ENCODE peak calls at places on chromosomes 7 and 10, in eight cellular contexts. G is psoas muscle, H is cardiac muscle cell, X is PC-9, Z is heart right ventricle, S is mucosa of descending colon, L is Peyer's patch, Q is stomach. M is an unnamed sample.

GRCh38 chr7:35785250-35785649 is 15.6 kb upstream of the SEPTIN7 start:
- DNase-seq in Q (no peak), Z (no peak), L (no peak), S (no peak), G (no peak), H (no peak), X (no peak), M (no peak)

GRCh38 chr10:13099144-13099665 is 758 bp upstream of the OPTN start:
- DNase-seq in L (peak; percentile 47), H (peak; percentile 70), X (peak; percentile 37), G (peak; percentile 31), S (peak; percentile 72), Q (no peak), Z (peak; percentile 46), M (peak; percentile 77)

GRCh38 chr7:31370610-31371009 is 30.1 kb upstream of the NEUROD6 start:
- DNase-seq in H (no peak), X (no peak), Z (no peak), L (no peak), Q (no peak), S (no peak), G (no peak), M (no peak)

GRCh38 chr10:127855584-127855881 is 37.2 kb downstream of the CLRN3 start:
- DNase-seq in S (no peak), H (no peak), Q (no peak), G (no peak), Z (no peak), L (no peak), X (no peak), M (no peak)

GRCh38 chr7:26151953-26152781 is at the start of gene NFE2L3:
- DNase-seq in X (peak; percentile 69), Q (peak; percentile 90), L (peak; percentile 87), G (peak; percentile 68), S (peak; percentile 94), H (peak; percentile 82), Z (peak; percentile 36), M (peak; percentile 69)

GRCh38 chr10:75544381-75544780 is 113.0 kb downstream of the LRMDA start:
- DNase-seq in Q (no peak), X (no peak), H (peak; percentile 35), G (no peak), S (no peak), L (no peak), Z (no peak), M (no peak)

GRCh38 chr7:50363327-50364060 is 59.0 kb downstream of the IKZF1 start:
- DNase-seq in Z (no peak), G (no peak), Q (no peak), L (no peak), H (no peak), X (no peak), S (no peak), M (no peak)

GRCh38 chr7:31029251-31029650 is 22.9 kb upstream of the ADCYAP1R1 start:
- DNase-seq in L (no peak), H (no peak), Z (no peak), Q (no peak), X (no peak), S (no peak), G (no peak), M (no peak)

GRCh38 chr7:123351506-123352225 is 151.9 kb upstream of the SLC13A1 start:
- DNase-seq in Q (no peak), G (no peak), Z (no peak), S (no peak), L (no peak), X (no peak), H (peak; percentile 10), M (no peak)

GRCh38 chr7:148296994-148297644 is 293.4 kb upstream of the C7orf33 start:
- DNase-seq in G (no peak), L (no peak), X (no peak), Z (no peak), S (no peak), H (no peak), Q (no peak), M (no peak)

GRCh38 chr10:51832652-51833383 is 133.4 kb upstream of the CSTF2T start:
- DNase-seq in L (no peak), Z (no peak), S (no peak), H (peak; percentile 84), X (peak; percentile 78), Q (no peak), G (no peak), M (no peak)

GRCh38 chr7:85583225-85583672 is 396.4 kb upstream of the SEMA3D start:
- DNase-seq in Q (no peak), G (no peak), L (no peak), Z (no peak), S (no peak), H (no peak), X (no peak), M (no peak)

GRCh38 chr7:957418-958220 is 3.1 kb upstream of the ADAP1 start:
- DNase-seq in L (no peak), S (no peak), Q (no peak), H (peak; percentile 34), G (peak; percentile 40), X (no peak), Z (no peak), M (peak; percentile 80)

GRCh38 chr10:22022257-22023051 is 18.9 kb upstream of the DNAJC1 start:
- DNase-seq in Z (peak; percentile 81), G (peak; percentile 23), S (peak; percentile 28), L (peak; percentile 69), Q (no peak), H (peak; percentile 93), X (no peak), M (no peak)

GRCh38 chr7:87831127-87831526 is 45.0 kb downstream of the SLC25A40 start:
- DNase-seq in G (no peak), X (no peak), Z (no peak), Q (no peak), H (no peak), L (no peak), S (no peak), M (no peak)

GRCh38 chr10:89392974-89393373 is 551 bp downstream of the IFIT1 start:
- DNase-seq in G (no peak), H (peak; percentile 90), S (peak; percentile 26), Q (no peak), Z (no peak), L (no peak), X (no peak), M (peak; percentile 81)

DNA sequence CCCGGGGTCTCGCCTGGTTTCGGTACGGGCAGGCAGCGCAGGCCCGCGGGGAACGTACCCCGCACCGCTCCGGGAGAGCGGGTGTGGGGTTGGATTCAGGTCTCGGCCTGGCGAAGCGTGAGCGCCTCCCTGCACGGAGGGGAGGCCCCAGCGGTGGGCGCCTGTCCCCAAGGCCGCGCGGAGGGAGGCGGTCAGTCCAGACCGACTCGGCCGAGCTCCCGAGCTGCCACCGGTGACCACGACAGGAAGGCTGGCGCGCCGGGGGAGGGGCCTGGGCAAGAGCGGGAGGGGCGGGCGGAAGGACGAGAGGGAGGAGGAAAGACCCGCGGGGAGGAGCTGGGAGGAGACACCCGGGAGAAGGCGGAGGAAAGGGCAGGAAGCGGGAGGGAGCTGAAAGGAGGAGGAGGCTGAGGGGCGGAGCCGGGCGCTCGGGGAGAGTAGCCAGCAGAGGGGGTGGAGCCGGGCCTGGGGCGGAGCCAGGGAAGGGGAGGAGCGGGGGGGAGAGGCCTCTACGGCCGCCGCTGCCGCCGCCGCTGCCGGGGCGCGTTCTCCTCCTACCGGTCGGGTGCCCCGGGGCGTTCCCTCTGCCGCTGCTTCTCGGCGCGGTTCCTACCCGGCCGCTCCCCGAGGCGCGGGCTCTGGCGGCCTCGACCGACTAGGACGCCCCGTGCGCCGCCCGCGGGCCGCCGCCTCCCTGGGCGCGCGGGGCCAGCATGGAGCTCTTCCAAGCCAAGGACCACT is at the start of gene INPP5F:
- DNase-seq in L (peak; percentile 99), S (peak; percentile 100), H (peak; percentile 99), Q (peak; percentile 99), G (peak; percentile 99), Z (peak; percentile 100), X (peak; percentile 79), M (peak; percentile 100)
- TF ChIP-seq CTCF in L (peak; percentile 44), S (peak; percentile 30), H (peak; percentile 10), Q (no peak), G (peak; percentile 36), Z (peak; percentile 34), X (no peak), M (no peak)

GRCh38 chr10:110175406-110175805 is 32.0 kb upstream of the MXI1 start:
- DNase-seq in H (peak; percentile 35), X (no peak), Z (peak; percentile 23), Q (peak; percentile 40), S (no peak), G (no peak), L (no peak), M (no peak)

GRCh38 chr10:110176122-110176521 is 31.3 kb upstream of the MXI1 start:
- DNase-seq in L (no peak), S (no peak), H (no peak), G (no peak), Q (no peak), Z (peak; percentile 34), X (no peak), M (no peak)

GRCh38 chr10:110179220-110179619 is 28.2 kb upstream of the MXI1 start:
- DNase-seq in G (no peak), Z (no peak), Q (no peak), H (no peak), L (no peak), S (no peak), X (no peak), M (no peak)

GRCh38 chr10:110174201-110174600 is 33.2 kb upstream of the MXI1 start:
- DNase-seq in Q (no peak), X (no peak), H (no peak), L (no peak), S (no peak), G (no peak), Z (no peak), M (no peak)

DNA sequence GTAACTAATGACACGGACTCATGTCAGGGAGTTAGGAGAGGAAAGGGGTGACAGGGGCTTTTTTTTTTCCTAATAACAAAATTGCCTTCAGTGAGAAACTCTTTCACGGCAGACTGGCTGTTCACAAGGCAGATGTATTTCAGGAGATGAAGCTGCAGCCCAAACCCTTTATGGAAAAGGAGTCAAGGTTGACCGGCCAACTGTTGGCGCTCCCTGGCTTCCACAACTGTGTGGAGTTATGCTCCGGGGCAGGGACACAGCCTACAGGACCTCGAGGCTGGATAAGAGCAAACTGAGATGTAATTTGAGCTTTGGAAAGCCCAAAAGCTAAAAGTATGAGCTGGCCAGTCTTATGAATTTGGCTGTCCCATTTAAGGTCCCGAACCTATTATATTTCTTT is 30.8 kb upstream of the MXI1 start:
- DNase-seq in Q (no peak), Z (peak; percentile 22), X (no peak), H (no peak), S (no peak), G (no peak), L (no peak), M (no peak)
- H3K4me3 ChIP-seq in Q (no peak overlapping the region), Z (peak overlapping the region; percentile 26), X (no peak overlapping the region), H (no peak overlapping the region), S (no peak overlapping the region), G (peak overlapping the region; percentile 18), L (no peak overlapping the region), M (no peak overlapping the region)

DNA sequence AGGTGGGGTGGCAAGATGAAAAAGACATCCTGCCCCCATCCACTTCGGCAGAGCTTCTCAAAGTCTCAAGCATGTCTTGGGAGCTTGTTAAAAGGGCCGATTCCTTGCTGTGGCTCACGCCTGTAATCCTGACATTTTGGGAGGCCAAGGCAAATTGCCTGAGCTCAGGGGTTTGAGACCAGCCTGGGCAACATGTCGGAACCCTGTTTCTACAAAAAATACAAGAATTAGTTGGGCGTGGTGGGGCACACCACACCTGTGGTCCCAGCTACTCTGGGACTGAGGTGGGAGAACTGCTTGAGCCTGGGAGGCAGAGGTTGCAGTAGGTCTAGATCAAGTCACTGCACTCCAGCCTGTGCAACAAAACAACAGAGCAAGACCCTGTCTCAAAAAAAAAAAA is 14.5 kb downstream of the TRIM8 start:
- DNase-seq in L (no peak), G (no peak), H (no peak), Q (no peak), S (no peak), X (no peak), Z (no peak), M (no peak)
- H3K4me1 ChIP-seq in L (peaks cover 9% of the 10 kb centered on the region), G (peaks cover 10% of the 10 kb centered on the region), H (peaks cover 3% of the 10 kb centered on the region), Q (peaks cover 69% of the 10 kb centered on the region), S (peaks cover 32% of the 10 kb centered on the region), X (no peaks in the 10 kb centered on the region), Z (peaks cover 37% of the 10 kb centered on the region), M (peaks cover 21% of the 10 kb centered on the region)

GRCh38 chr10:16436758-16437539 is at the start of gene PTER:
- DNase-seq in Q (peak; percentile 100), L (peak; percentile 99), Z (peak; percentile 97), H (peak; percentile 97), G (peak; percentile 97), X (peak; percentile 80), S (peak; percentile 100), M (peak; percentile 97)
- TF ChIP-seq CTCF in Q (no peak), L (no peak), Z (no peak), H (no peak), G (no peak), X (no peak), S (no peak), M (no peak)